ENCODE peak calls at places on chromosomes 5 and 9, in nine cellular contexts. G is heart left ventricle; N is right lobe of liver; R is activated naive CD4-positive, alpha-beta T cell treated with anti-CD3 and anti-CD28 coated beads, Interleukin-2, amount 50 U/mL, for 72 hours; W is psoas muscle; L is natural killer cell; C is activated naive CD8-positive, alpha-beta T cell treated with anti-CD3 and anti-CD28 coated beads, Interleukin-2, amount 10 ng/mL, durations not matched to agents 7 days and 5 days; H is omental fat pad; Y is pancreas. P is an unnamed sample.

GRCh38 chr5:98975682-98976407 is 47.0 kb upstream of the CHD1 start:
- ATAC-seq in G (no peak), N (no peak), R (no peak), W (no peak), L (no peak), C (no peak), H (no peak), Y (no peak), P (no peak)

GRCh38 chr9:20697021-20697719 is 13.1 kb downstream of the FOCAD start:
- ATAC-seq in G (no peak), N (no peak), R (no peak), W (no peak), L (no peak), C (no peak), H (no peak), Y (peak), P (no peak)

GRCh38 chr5:176853151-176853793 is 42.9 kb downstream of the UNC5A start:
- ATAC-seq in G (no peak), N (no peak), R (no peak), W (no peak), L (no peak), C (no peak), H (no peak), Y (no peak), P (no peak)

GRCh38 chr9:28782630-28783029 is 1209.3 kb upstream of the C9orf72 start:
- ATAC-seq in G (no peak), N (no peak), R (no peak), W (no peak), L (no peak), C (no peak), H (no peak), Y (no peak), P (no peak)

GRCh38 chr5:173075137-173075868 is 19.2 kb downstream of the CREBRF start:
- ATAC-seq in G (no peak), N (no peak), R (no peak), W (no peak), L (no peak), C (no peak), H (no peak), Y (no peak), P (no peak)

GRCh38 chr9:101326035-101326434 is 58.8 kb downstream of the BAAT start:
- ATAC-seq in G (no peak), N (peak), R (no peak), W (no peak), L (no peak), C (no peak), H (no peak), Y (peak), P (no peak)

GRCh38 chr5:149656576-149657182 is 73.4 kb upstream of the PPARGC1B start:
- ATAC-seq in G (peak), N (peak), R (no peak), W (peak), L (no peak), C (no peak), H (no peak), Y (peak), P (no peak)

GRCh38 chr9:75200892-75201470 is 112.7 kb downstream of the OSTF1 start:
- ATAC-seq in G (no peak), N (peak), R (peak), W (no peak), L (no peak), C (no peak), H (no peak), Y (peak), P (no peak)

GRCh38 chr9:12813960-12814876 is 39.4 kb downstream of the LURAP1L start:
- ATAC-seq in G (peak), N (peak), R (peak), W (peak), L (no peak), C (no peak), H (peak), Y (peak), P (peak)

GRCh38 chr5:55159763-55160492 is at the start of gene GPX8:
- ATAC-seq in G (peak), N (peak), R (peak), W (peak), L (peak), C (peak), H (peak), Y (peak), P (peak)